ENCODE peak calls at places on chromosomes 12 and 14, in five cellular contexts. E, O, P, U and Z are unnamed samples.

GRCh38 chr14:45249847-45250575 is 3.0 kb downstream of the MIS18BP1 start:
- DNase-seq in E (no peak), O (peak; percentile 53), P (peak; percentile 66), U (no peak), Z (peak; percentile 28)

GRCh38 chr12:13454991-13455696 is 258.6 kb downstream of the EMP1 start:
- DNase-seq in E (no peak), O (no peak), P (no peak), U (no peak), Z (no peak)

GRCh38 chr12:53867216-53868012 is 71.2 kb upstream of the HOXC13 start:
- DNase-seq in E (no peak), O (peak; percentile 64), P (no peak), U (no peak), Z (peak; percentile 77)

GRCh38 chr14:63224196-63224595 is 20.0 kb downstream of the RHOJ start:
- DNase-seq in E (no peak), O (no peak), P (no peak), U (no peak), Z (no peak)

GRCh38 chr12:49092086-49092815 is 2.4 kb downstream of the DHH start:
- DNase-seq in E (peak; percentile 11), O (peak; percentile 22), P (no peak), U (peak; percentile 55), Z (no peak)

GRCh38 chr14:61140271-61140670 is 140.9 kb downstream of the TMEM30B start:
- DNase-seq in E (no peak), O (no peak), P (no peak), U (no peak), Z (no peak)

GRCh38 chr12:55736780-55737580 is 5.9 kb upstream of the GDF11 start:
- DNase-seq in E (peak; percentile 15), O (peak; percentile 84), P (peak; percentile 66), U (peak; percentile 53), Z (peak; percentile 52)

GRCh38 chr14:64926398-64926995 is 12.2 kb downstream of the CHURC1 start:
- DNase-seq in E (no peak), O (no peak), P (no peak), U (no peak), Z (no peak)

GRCh38 chr12:99644629-99645028 is 2.9 kb upstream of the GARIN6 start:
- DNase-seq in E (no peak), O (no peak), P (no peak), U (no peak), Z (no peak)

GRCh38 chr12:14613718-14614117 is 46.0 kb upstream of the PLBD1 start:
- DNase-seq in E (no peak), O (no peak), P (no peak), U (no peak), Z (no peak)

GRCh38 chr12:109544955-109545531 is 28.3 kb downstream of the MMAB start:
- DNase-seq in E (no peak), O (peak; percentile 56), P (no peak), U (no peak), Z (peak; percentile 49)

GRCh38 chr14:33788116-33788515 is 162.8 kb downstream of the EGLN3 start:
- DNase-seq in E (no peak), O (no peak), P (no peak), U (no peak), Z (no peak)

GRCh38 chr14:92511472-92512247 is 1.9 kb upstream of the RIN3 start:
- DNase-seq in E (no peak), O (peak; percentile 27), P (peak; percentile 94), U (no peak), Z (peak; percentile 83)

GRCh38 chr12:93502802-93503623 is 35.7 kb downstream of the MRPL42 start:
- DNase-seq in E (peak; percentile 40), O (peak; percentile 51), P (peak; percentile 29), U (peak; percentile 69), Z (peak; percentile 26)

GRCh38 chr14:61296707-61297502 is 15.8 kb upstream of the TMEM30B start:
- DNase-seq in E (no peak), O (peak; percentile 57), P (peak; percentile 27), U (no peak), Z (peak; percentile 11)

GRCh38 chr12:52319097-52319496 is 2.1 kb downstream of the KRT83 start:
- DNase-seq in E (no peak), O (no peak), P (no peak), U (no peak), Z (no peak)